ENCODE peak calls at places on chromosomes 4 and X, in eight cellular contexts. D is neuronal stem cell, Y is GM12878, W is PC-3, Q is astrocyte, C is endothelial cell of umbilical vein, O is mammary epithelial cell, J is mesenchymal stem cell. A is an unnamed sample.

GRCh38 chr4:169657470-169658107 is 37.2 kb downstream of the CLCN3 start:
- DNase-seq in D (no peak), Y (no peak), W (no peak), Q (no peak), C (no peak), O (no peak), J (no peak), A (no peak)

GRCh38 chr4:159283697-159284492 is 181.0 kb downstream of the RAPGEF2 start:
- DNase-seq in D (no peak), Y (no peak), W (peak; percentile 71), Q (peak; percentile 96), C (peak; percentile 61), O (peak; percentile 37), J (peak; percentile 64), A (no peak)

GRCh38 chrX:152903589-152903988 is 5.7 kb downstream of the ZNF185 start:
- DNase-seq in D (no peak), Y (no peak), W (no peak), Q (no peak), C (no peak), O (no peak), J (no peak), A (peak; percentile 54)

GRCh38 chr4:167908816-167909215 is 183.5 kb upstream of the ANXA10 start:
- DNase-seq in D (no peak), Y (no peak), W (no peak), Q (no peak), C (no peak), O (no peak), J (no peak), A (no peak)

GRCh38 chr4:5755679-5756078 is 44.7 kb downstream of the EVC start:
- DNase-seq in D (no peak), Y (no peak), W (no peak), Q (no peak), C (no peak), O (no peak), J (no peak), A (no peak)

GRCh38 chr4:94934864-94935263 is 177.1 kb downstream of the BMPR1B start:
- DNase-seq in D (no peak), Y (no peak), W (peak; percentile 62), Q (peak; percentile 26), C (peak; percentile 42), O (no peak), J (no peak), A (no peak)

GRCh38 chrX:65093658-65094057 is 117.4 kb upstream of the ZC4H2 start:
- DNase-seq in D (no peak), Y (no peak), W (no peak), Q (no peak), C (no peak), O (no peak), J (no peak), A (no peak)

GRCh38 chrX:84710611-84711010 is 208.4 kb upstream of the HDX start:
- DNase-seq in D (no peak), Y (no peak), W (no peak), Q (no peak), C (no peak), O (no peak), J (no peak), A (no peak)

GRCh38 chrX:10047631-10048030 is 80.5 kb downstream of the CLDN34 start:
- DNase-seq in D (peak; percentile 3), Y (no peak), W (no peak), Q (no peak), C (peak; percentile 40), O (no peak), J (no peak), A (no peak)

GRCh38 chr4:182760644-182761043 is 156.5 kb downstream of the DCTD start:
- DNase-seq in D (no peak), Y (no peak), W (no peak), Q (no peak), C (no peak), O (no peak), J (no peak), A (no peak)

GRCh38 chr4:136864580-136865185 is 667.6 kb downstream of the PCDH18 start:
- DNase-seq in D (peak; percentile 67), Y (peak; percentile 24), W (peak; percentile 79), Q (peak; percentile 52), C (peak; percentile 82), O (peak; percentile 37), J (peak; percentile 80), A (peak; percentile 85)

GRCh38 chr4:113248320-113248719 is 198.9 kb downstream of the ANK2 start:
- DNase-seq in D (no peak), Y (no peak), W (no peak), Q (no peak), C (no peak), O (no peak), J (no peak), A (no peak)

DNA sequence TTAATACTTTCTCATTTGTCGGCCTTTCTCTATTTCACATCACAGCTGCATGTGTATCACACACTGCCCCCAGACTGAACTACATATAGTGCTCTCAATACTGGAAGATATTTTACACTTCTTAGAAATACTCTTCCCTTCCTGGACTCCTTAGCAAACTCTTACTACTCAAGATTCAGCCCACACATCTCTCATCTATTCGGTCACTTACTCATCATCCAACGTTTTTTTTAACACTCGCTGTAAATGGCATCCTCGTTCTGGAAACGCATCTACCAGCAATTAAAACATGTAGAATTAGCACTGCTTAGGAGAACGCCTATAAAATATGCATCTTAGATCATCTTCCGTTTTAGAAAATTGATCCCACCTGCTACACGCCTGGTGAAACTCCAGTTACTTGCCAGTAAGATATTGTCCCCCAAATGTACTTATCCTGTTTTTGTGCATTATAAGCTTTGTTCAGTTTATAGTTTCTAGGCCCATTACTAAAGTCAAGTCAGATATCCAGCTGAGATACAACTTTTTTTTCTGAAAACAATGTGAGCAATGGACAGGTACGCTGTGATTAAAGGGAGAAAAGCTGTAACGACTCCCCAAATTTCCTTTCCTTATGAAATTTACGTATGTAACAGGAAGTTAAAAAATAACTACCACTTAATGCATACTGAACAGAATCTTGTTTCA is 1.0 kb downstream of the LRP2BP start:
- DNase-seq in D (no peak), Y (no peak), W (peak; percentile 9), Q (peak; percentile 27), C (peak; percentile 28), O (peak; percentile 46), J (no peak), A (no peak)
- H2AFZ ChIP-seq in D (no peak overlapping the region), Y (peak overlapping the region; percentile 30), W (peak overlapping the region; percentile 87), Q (no peak overlapping the region), C (no peak overlapping the region), O (peak overlapping the region; percentile 11), J (no peak overlapping the region), A (no peak overlapping the region)

GRCh38 chr4:71247706-71248105 is 91.1 kb upstream of the SLC4A4 start:
- DNase-seq in D (no peak), Y (no peak), W (no peak), Q (no peak), C (no peak), O (no peak), J (no peak), A (no peak)
- H3K4me3 ChIP-seq in D (no peak overlapping the region), Y (no peak overlapping the region), W (no peak overlapping the region), Q (no peak overlapping the region), C (no peak overlapping the region), O (no peak overlapping the region), J (no peak overlapping the region), A (no peak overlapping the region)

GRCh38 chrX:48891402-48892288 is 5.9 kb downstream of the TIMM17B start:
- DNase-seq in D (peak; percentile 66), Y (no peak), W (peak; percentile 91), Q (peak; percentile 62), C (peak; percentile 80), O (peak; percentile 85), J (peak; percentile 89), A (peak; percentile 92)

GRCh38 chrX:48892896-48893295 is 4.7 kb downstream of the TIMM17B start:
- DNase-seq in D (no peak), Y (no peak), W (no peak), Q (no peak), C (no peak), O (no peak), J (no peak), A (peak; percentile 42)

GRCh38 chrX:48893556-48894348 is 3.8 kb downstream of the TIMM17B start:
- DNase-seq in D (no peak), Y (no peak), W (no peak), Q (no peak), C (no peak), O (no peak), J (no peak), A (no peak)

GRCh38 chrX:48890934-48891401 is 6.6 kb downstream of the TIMM17B start:
- DNase-seq in D (no peak), Y (no peak), W (no peak), Q (no peak), C (no peak), O (no peak), J (no peak), A (peak; percentile 73)

GRCh38 chrX:48890296-48890925 is 7.2 kb downstream of the TIMM17B start:
- DNase-seq in D (no peak), Y (no peak), W (peak; percentile 12), Q (no peak), C (no peak), O (no peak), J (no peak), A (peak; percentile 50)
- H2AFZ ChIP-seq in D (no peak overlapping the region), Y (peak overlapping the region; percentile 23), W (peak overlapping the region; percentile 86), Q (no peak overlapping the region), C (peak overlapping the region; percentile 11), O (peak overlapping the region; percentile 86), J (no peak overlapping the region), A (peak overlapping the region; percentile 68)

GRCh38 chrX:129782706-129783105 is 3.0 kb downstream of the SASH3 start:
- DNase-seq in D (no peak), Y (no peak), W (no peak), Q (no peak), C (no peak), O (no peak), J (no peak), A (peak; percentile 55)

GRCh38 chrX:129783176-129783776 is 3.5 kb downstream of the SASH3 start:
- DNase-seq in D (no peak), Y (no peak), W (no peak), Q (no peak), C (no peak), O (no peak), J (no peak), A (no peak)

GRCh38 chrX:129787336-129788055 is 7.7 kb downstream of the SASH3 start:
- DNase-seq in D (no peak), Y (no peak), W (no peak), Q (no peak), C (no peak), O (no peak), J (no peak), A (peak; percentile 49)

GRCh38 chrX:129786210-129786651 is 6.5 kb downstream of the SASH3 start:
- DNase-seq in D (no peak), Y (peak; percentile 77), W (no peak), Q (no peak), C (no peak), O (no peak), J (no peak), A (peak; percentile 32)

DNA sequence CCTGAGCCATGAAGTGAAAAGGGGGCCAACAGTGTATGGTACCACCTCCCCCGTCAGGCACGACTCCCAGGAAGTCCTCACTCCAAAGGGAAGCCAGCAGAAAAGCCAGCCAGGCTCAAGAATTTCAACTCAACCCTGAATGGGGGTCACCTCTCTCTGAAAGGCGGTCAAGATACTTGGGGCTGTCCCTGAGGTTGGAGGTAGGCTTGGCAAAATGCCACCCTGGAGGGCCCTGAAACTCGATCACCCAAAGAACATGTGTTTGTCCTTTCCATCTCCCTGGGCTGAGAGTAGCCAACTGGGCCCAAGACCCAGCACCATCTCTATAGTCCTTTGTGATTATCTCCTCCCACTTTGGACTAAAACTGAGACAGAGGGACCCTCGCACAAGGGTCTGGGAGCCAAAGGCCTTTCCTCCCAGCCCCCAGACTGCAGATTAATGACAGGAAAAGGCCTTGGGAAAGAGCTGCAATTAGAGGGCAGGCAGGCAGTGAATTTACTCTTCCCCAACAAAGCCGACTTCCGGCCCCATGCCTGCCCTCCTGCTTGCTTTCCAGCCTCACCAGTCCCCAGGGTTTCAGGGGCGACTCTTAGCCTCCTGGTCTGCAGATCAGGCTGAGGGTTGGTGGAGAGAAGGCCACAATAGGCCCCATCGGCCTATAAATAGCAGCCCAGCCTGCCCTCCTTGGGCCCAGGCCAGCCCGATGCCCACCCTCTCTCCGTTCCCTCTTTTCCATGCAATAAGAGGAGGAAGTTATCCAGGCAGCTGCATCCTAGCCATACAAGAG is 5.6 kb downstream of the SASH3 start:
- DNase-seq in D (no peak), Y (no peak), W (no peak), Q (no peak), C (no peak), O (no peak), J (no peak), A (peak; percentile 36)
- H3K4me3 ChIP-seq in D (no peak overlapping the region), Y (peak overlapping the region; percentile 43), W (no peak overlapping the region), Q (no peak overlapping the region), C (no peak overlapping the region), O (no peak overlapping the region), J (no peak overlapping the region), A (no peak overlapping the region)

A was measured in osteoblast.